ENCODE peak calls at places on chromosomes 7 and 10, in ten cellular contexts. R is heart left ventricle, Y is cardiac muscle cell, F is IMR-90, N is HuH-7.5, A is NCI-H1105, G is NCI-H187 treated with DMSO at 0.1 percent for 48 hours, V is ecto neural progenitor cell, C is stomach, T is NCI-H2029. W is an unnamed sample.

GRCh38 chr10:102408728-102409603 is 9.6 kb downstream of the PSD start:
- DNase-seq in N (peak), C (no peak), Y (peak), F (peak), G (no peak), R (peak), V (peak), T (no peak), A (no peak), W (peak)

GRCh38 chr7:102445674-102446071 is 12.3 kb downstream of the ORAI2 start:
- DNase-seq in G (no peak), N (no peak), V (no peak), C (no peak), A (no peak), R (no peak), F (no peak), Y (no peak), T (no peak), W (no peak)

GRCh38 chr7:131665021-131665420 is 108.6 kb upstream of the PODXL start:
- DNase-seq in A (no peak), V (no peak), R (no peak), F (no peak), G (no peak), Y (no peak), C (no peak), T (no peak), N (no peak), W (no peak)

GRCh38 chr10:121658611-121659010 is 60.4 kb upstream of the FGFR2 start:
- DNase-seq in F (no peak), C (no peak), T (no peak), A (no peak), R (no peak), N (no peak), Y (no peak), G (no peak), V (no peak), W (no peak)

GRCh38 chr7:157619753-157620525 is 283.1 kb downstream of the DNAJB6 start:
- DNase-seq in N (no peak), A (no peak), F (no peak), T (no peak), Y (no peak), C (no peak), R (no peak), G (no peak), V (no peak), W (no peak)

GRCh38 chr7:50774299-50774698 is 8.4 kb downstream of the GRB10 start:
- DNase-seq in R (no peak), F (no peak), Y (no peak), T (no peak), G (no peak), N (no peak), C (no peak), V (no peak), A (no peak), W (no peak)

GRCh38 chr10:33489606-33490176 is 155.2 kb upstream of the NRP1 start:
- DNase-seq in Y (no peak), C (no peak), R (no peak), V (no peak), G (no peak), T (no peak), N (no peak), F (peak), A (no peak), W (no peak)

GRCh38 chr10:49135575-49136313 is 1.9 kb upstream of the FAM170B start:
- DNase-seq in G (no peak), V (peak), T (no peak), Y (no peak), A (no peak), F (peak), N (no peak), C (no peak), R (no peak), W (no peak)

GRCh38 chr7:68269410-68269809 is 1272.8 kb downstream of the TYW1 start:
- DNase-seq in F (no peak), C (no peak), N (no peak), G (no peak), Y (peak), A (no peak), T (peak), R (no peak), V (no peak), W (no peak)

GRCh38 chr7:44101966-44102845 is 1.9 kb upstream of the AEBP1 start:
- DNase-seq in F (peak), C (no peak), V (no peak), G (no peak), N (no peak), R (no peak), A (no peak), Y (peak), T (no peak), W (no peak)

GRCh38 chr7:25117226-25118047 is 7.6 kb downstream of the CYCS start:
- DNase-seq in T (no peak), Y (no peak), C (no peak), N (no peak), V (peak), G (no peak), F (peak), R (no peak), A (no peak), W (no peak)

W was measured in testis.